ENCODE peak calls at places on chromosomes 13 and 19, in four cellular contexts. O is activated CD4-positive, alpha-beta T cell treated with anti-CD3 and anti-CD28 coated beads, Interleukin-2, amount 50 U/mL, for 48 hours; G is lower lobe of right lung; J is non-pigmented ciliary epithelial cell. U is an unnamed sample.
A peak's percentile ranks its signal among the peaks of the same experiment; 100 is the strongest.

GRCh38 chr13:50599927-50600326 is 243.6 kb downstream of the DLEU7 start:
- DNase-seq in O (no peak), G (no peak), J (no peak), U (no peak)

GRCh38 chr13:74871671-74872070 is 610.3 kb downstream of the TBC1D4 start:
- DNase-seq in O (no peak), G (no peak), J (no peak), U (no peak)

GRCh38 chr19:53177986-53178385 is 15.2 kb downstream of the ZNF665 start:
- DNase-seq in O (no peak), G (no peak), J (no peak), U (no peak)

GRCh38 chr13:92354583-92354982 is 872.0 kb upstream of the GPC6 start:
- DNase-seq in O (no peak), G (no peak), J (peak; percentile 20), U (no peak)

GRCh38 chr19:35592226-35592625 is 6.3 kb downstream of the PMIS2 start:
- DNase-seq in O (peak; percentile 24), G (no peak), J (no peak), U (peak; percentile 25)

GRCh38 chr19:33348301-33349010 is 25.1 kb upstream of the CEBPG start:
- DNase-seq in O (no peak), G (no peak), J (no peak), U (no peak)

GRCh38 chr13:40484981-40485380 is 181.5 kb downstream of the FOXO1 start:
- DNase-seq in O (peak; percentile 26), G (no peak), J (no peak), U (no peak)

GRCh38 chr13:21420706-21421105 is 38.4 kb downstream of the ZDHHC20 start:
- DNase-seq in O (no peak), G (no peak), J (no peak), U (no peak)

GRCh38 chr19:53898680-53899341 is 10.3 kb upstream of the CACNG7 start:
- DNase-seq in O (no peak), G (no peak), J (no peak), U (no peak)

GRCh38 chr13:79384022-79384610 is 21.9 kb downstream of the RBM26 start:
- DNase-seq in O (no peak), G (no peak), J (no peak), U (no peak)

GRCh38 chr19:32543107-32543900 is 37.7 kb upstream of the PDCD5 start:
- DNase-seq in O (no peak), G (no peak), J (peak; percentile 8), U (no peak)

GRCh38 chr19:13270514-13271105 is 120.4 kb downstream of the IER2 start:
- DNase-seq in O (no peak), G (no peak), J (no peak), U (no peak)

GRCh38 chr13:97136418-97136817 is 85.7 kb upstream of the MBNL2 start:
- DNase-seq in O (no peak), G (no peak), J (no peak), U (no peak)

GRCh38 chr13:88802886-88803285 is 1131.7 kb downstream of the SLITRK5 start:
- DNase-seq in O (no peak), G (no peak), J (peak; percentile 45), U (no peak)

GRCh38 chr13:31204592-31204991 is 4.8 kb downstream of the B3GLCT start:
- DNase-seq in O (no peak), G (no peak), J (peak; percentile 34), U (no peak)

GRCh38 chr13:43058318-43058674 is 34.9 kb downstream of the DNAJC15 start:
- DNase-seq in O (peak; percentile 44), G (no peak), J (peak; percentile 60), U (no peak)

U was measured in naive thymus-derived CD4-positive, alpha-beta T cell.